ENCODE peak calls at places on chromosomes 3 and 15, in four cellular contexts. V is HFFc6, J is endothelial cell, B is GM20000. W is an unnamed sample.

GRCh38 chr3:132029182-132029902 is 5.5 kb downstream of the CPNE4 start:
- DNase-seq in V (peak), B (peak), J (peak), W (no peak)

GRCh38 chr3:190073264-190073663 is 47.4 kb downstream of the P3H2 start:
- DNase-seq in V (no peak), B (no peak), J (no peak), W (no peak)

GRCh38 chr15:64225804-64226203 is 63.0 kb upstream of the PPIB start:
- DNase-seq in J (no peak), V (no peak), B (no peak), W (no peak)

GRCh38 chr3:71579301-71579933 is 4.1 kb downstream of the FOXP1 start:
- DNase-seq in V (no peak), B (no peak), J (no peak), W (no peak)

GRCh38 chr3:15300318-15301078 is 31.9 kb downstream of the SH3BP5 start:
- DNase-seq in V (peak), J (peak), B (no peak), W (no peak)

GRCh38 chr15:75733761-75734651 is 21.4 kb upstream of the CSPG4 start:
- DNase-seq in V (no peak), B (no peak), J (no peak), W (no peak)

GRCh38 chr3:166637984-166638530 is 742.0 kb downstream of the ZBBX start:
- DNase-seq in J (no peak), B (no peak), V (no peak), W (no peak)

GRCh38 chr3:170700054-170700404 is 114.2 kb upstream of the SLC7A14 start:
- DNase-seq in V (no peak), B (no peak), J (no peak), W (no peak)

GRCh38 chr15:78968539-78969271 is 23.9 kb upstream of the CTSH start:
- DNase-seq in V (no peak), B (no peak), J (no peak), W (no peak)

GRCh38 chr15:69973102-69973714 is 124.5 kb downstream of the TLE3 start:
- DNase-seq in J (no peak), B (no peak), V (peak), W (no peak)

GRCh38 chr3:107392549-107393165 is 15.4 kb downstream of the CCDC54 start:
- DNase-seq in J (no peak), B (no peak), V (peak), W (no peak)

GRCh38 chr15:38129531-38130199 is 123.0 kb upstream of the SPRED1 start:
- DNase-seq in V (peak), B (peak), J (no peak), W (peak)

GRCh38 chr3:13372126-13372525 is 48.0 kb downstream of the NUP210 start:
- DNase-seq in V (peak), J (no peak), B (no peak), W (no peak)

GRCh38 chr3:5019411-5020261 is 40.4 kb downstream of the BHLHE40 start:
- DNase-seq in J (no peak), B (no peak), V (no peak), W (no peak)

W was measured in GM12878.